ENCODE peak calls at places on chromosome 2, in four cellular contexts. Y, H, D and N are unnamed samples.

GRCh38 chr2:234438322-234438977 is 58.4 kb downstream of the ARL4C start:
- DNase-seq in Y (no peak), H (no peak), D (no peak), N (no peak)

GRCh38 chr2:240434728-240435456 is 571 bp upstream of the GPC1 start:
- DNase-seq in Y (peak), H (peak), D (no peak), N (peak)

GRCh38 chr2:192005214-192005613 is 158.3 kb upstream of the CAVIN2 start:
- DNase-seq in Y (no peak), H (no peak), D (no peak), N (no peak)

GRCh38 chr2:53438056-53438455 is 329.5 kb upstream of the CHAC2 start:
- DNase-seq in Y (no peak), H (no peak), D (no peak), N (no peak)

GRCh38 chr2:210961249-210961648 is 404.9 kb downstream of the CPS1 start:
- DNase-seq in Y (no peak), H (no peak), D (no peak), N (no peak)

GRCh38 chr2:173075056-173075780 is 428 bp upstream of the MAP3K20 start:
- DNase-seq in Y (no peak), H (no peak), D (no peak), N (no peak)

GRCh38 chr2:37377187-37377532 is 32.7 kb downstream of the QPCT start:
- DNase-seq in Y (no peak), H (no peak), D (peak), N (no peak)

GRCh38 chr2:30385327-30385726 is 61.7 kb upstream of the LCLAT1 start:
- DNase-seq in Y (peak), H (peak), D (no peak), N (no peak)

GRCh38 chr2:134331081-134331480 is 77.2 kb downstream of the MGAT5 start:
- DNase-seq in Y (no peak), H (no peak), D (no peak), N (no peak)

GRCh38 chr2:134398300-134398699 is 144.4 kb downstream of the MGAT5 start:
- DNase-seq in Y (no peak), H (no peak), D (no peak), N (no peak)

GRCh38 chr2:216829533-216829932 is 30.3 kb downstream of the TNP1 start:
- DNase-seq in Y (no peak), H (peak), D (no peak), N (no peak)

GRCh38 chr2:62938126-62938525 is 112.5 kb upstream of the OTX1 start:
- DNase-seq in Y (no peak), H (no peak), D (no peak), N (no peak)

GRCh38 chr2:239323473-239323872 is 77.3 kb downstream of the HDAC4 start:
- DNase-seq in Y (no peak), H (no peak), D (no peak), N (peak)

GRCh38 chr2:149573760-149574159 is 13.8 kb downstream of the MMADHC start:
- DNase-seq in Y (no peak), H (no peak), D (no peak), N (no peak)

GRCh38 chr2:180360283-180360618 is 353.2 kb upstream of the CWC22 start:
- DNase-seq in Y (no peak), H (no peak), D (no peak), N (no peak)
- TF ChIP-seq RCOR1 in Y (no peak), H (no peak), D (no peak), N (no peak)

DNA sequence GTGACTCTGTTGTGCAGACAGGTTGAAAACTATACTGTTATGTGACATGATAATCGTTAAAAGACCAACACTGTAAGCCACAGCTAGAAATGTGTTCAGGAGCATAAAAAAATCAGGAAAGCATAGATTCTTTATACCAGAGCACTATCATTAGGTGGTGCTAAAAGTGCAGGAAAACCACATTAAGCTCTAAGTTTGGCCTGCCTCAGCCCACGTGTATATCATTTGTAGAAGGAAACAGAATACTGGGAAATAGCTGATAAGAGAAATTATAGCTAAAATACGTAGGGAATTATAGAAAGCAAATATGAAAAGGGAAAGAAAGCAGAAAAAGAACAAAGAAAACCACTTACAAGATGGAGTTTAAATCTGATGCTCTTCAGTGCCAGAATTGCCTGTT is 26.5 kb upstream of the C2orf74 start:
- DNase-seq in Y (peak), H (peak), D (no peak), N (peak)
- TF ChIP-seq MAX in Y (peak), H (no peak), D (no peak), N (peak)

GRCh38 chr2:135876066-135876711 is at the start of gene MCM6:
- DNase-seq in Y (peak), H (peak), D (peak), N (peak)
- TF ChIP-seq RCOR1 in Y (no peak), H (no peak), D (no peak), N (peak)

DNA sequence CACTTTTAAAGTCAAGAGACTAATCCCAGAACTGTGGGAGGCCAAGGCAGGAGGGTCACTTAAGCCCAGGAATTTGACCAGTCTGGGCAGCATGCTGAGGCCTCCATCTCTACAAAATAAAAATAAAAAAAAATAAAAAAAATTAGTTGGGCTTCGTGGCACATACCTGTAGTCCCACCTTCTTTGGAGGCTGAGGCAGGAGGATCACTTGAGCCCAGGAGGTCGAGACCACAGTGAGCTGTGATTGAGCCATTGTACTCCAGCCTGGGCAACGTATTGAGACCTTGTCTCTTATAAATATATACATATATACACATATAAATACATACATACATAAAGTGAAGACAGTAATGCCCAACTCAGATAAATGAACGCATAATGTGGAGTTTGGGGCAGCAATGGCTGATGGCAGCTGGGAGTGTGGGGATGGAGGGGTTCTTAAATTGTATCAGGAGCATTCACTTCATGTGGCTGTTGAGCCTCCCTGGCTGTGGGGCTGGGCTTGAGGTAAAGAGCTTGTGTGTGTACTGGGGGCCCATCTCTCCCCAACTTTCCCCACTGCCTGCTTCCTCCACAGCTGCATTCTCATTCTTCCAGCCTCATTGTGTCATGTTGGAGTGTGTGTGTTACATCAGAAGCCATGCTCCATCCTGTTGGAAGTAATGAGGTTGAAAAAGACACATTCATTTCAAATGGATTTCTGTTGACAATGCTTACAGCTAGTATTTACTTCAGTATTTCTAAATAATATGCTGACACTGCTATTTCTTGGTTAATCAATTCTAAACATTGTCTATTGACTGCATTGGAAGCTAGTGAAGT is 96.5 kb upstream of the HS6ST1 start:
- DNase-seq in Y (no peak), H (no peak), D (no peak), N (no peak)
- TF ChIP-seq MAX in Y (no peak), H (no peak), D (no peak), N (no peak)

DNA sequence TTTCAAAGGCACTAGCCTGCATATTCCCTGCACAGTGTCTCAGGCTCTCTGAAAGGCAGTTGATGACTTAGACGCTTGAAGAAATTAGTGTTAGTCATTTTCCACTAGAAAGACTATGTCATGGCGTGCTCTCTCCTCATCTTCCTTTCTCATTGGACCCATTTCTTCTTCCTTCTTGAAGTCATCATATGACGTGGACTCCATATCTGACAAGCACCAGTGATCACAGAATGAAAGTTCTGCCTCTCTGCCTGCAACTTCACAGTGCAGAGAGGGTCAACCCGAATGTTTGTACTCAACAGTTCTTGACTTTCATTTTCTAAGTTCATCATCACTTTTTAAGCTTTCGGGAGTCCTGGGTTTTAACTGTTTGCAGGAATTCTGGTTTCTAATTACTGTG is 63.7 kb upstream of the CYRIA start:
- DNase-seq in Y (no peak), H (no peak), D (no peak), N (no peak)
- TF ChIP-seq RCOR1 in Y (no peak), H (no peak), D (no peak), N (no peak)

GRCh38 chr2:152499921-152500320 is 164.9 kb downstream of the FMNL2 start:
- DNase-seq in Y (no peak), H (no peak), D (no peak), N (peak)
- TF ChIP-seq MAX in Y (no peak), H (no peak), D (no peak), N (no peak)

GRCh38 chr2:215104226-215104625 is 34.2 kb downstream of the ABCA12 start:
- DNase-seq in Y (peak), H (no peak), D (no peak), N (no peak)

GRCh38 chr2:215105607-215106354 is 32.6 kb downstream of the ABCA12 start:
- DNase-seq in Y (peak), H (no peak), D (no peak), N (no peak)

DNA sequence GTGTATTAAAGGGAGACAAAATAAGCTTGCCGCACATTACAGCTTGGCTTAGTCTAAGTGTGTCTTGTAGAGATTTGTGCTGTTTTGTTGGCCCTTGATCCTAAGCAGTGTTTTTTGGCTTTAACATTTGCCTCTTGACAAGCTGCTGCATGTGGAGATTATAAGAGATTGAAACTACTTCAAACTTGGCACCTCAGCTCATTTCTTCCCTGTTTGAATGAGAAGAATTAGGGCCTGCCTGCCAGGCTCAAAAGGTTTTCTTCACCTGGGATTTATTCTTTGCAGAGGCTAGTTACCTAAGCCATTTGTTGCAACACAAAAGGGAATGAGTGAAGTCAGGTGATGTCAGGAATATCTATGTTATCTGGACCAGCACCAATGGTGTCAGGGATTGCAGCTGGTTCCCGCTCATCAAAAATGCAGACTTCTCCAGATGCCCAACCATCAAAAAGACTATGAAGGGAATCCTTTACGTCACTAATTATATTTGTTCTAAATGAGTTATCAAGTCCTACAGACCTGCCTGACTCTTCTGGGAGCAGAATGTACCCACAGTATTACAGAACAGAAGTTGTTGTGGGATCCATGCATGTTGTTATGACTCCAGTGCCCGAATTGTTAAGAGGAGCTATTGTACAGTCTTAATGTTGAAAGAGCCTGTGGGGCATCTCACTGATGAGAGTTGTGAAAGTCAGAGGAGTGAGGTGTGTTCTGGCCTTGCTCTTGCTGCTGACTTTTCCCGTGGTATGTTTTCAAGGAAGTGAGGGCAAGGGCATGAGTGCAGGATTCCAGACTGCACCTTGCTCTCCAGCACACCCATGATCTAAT is 31.0 kb downstream of the ABCA12 start:
- DNase-seq in Y (no peak), H (no peak), D (no peak), N (no peak)
- TF ChIP-seq RCOR1 in Y (no peak), H (no peak), D (no peak), N (no peak)